ENCODE peak calls at places on chromosomes 6 and 20, in four cellular contexts. E is PC-9, C is ascending aorta, Z is mammary epithelial cell. K is an unnamed sample.

GRCh38 chr6:39225543-39225942 is 3.7 kb downstream of the KCNK5 start:
- DNase-seq in C (no peak), Z (no peak), E (no peak), K (no peak)

GRCh38 chr6:162017551-162017950 is 710.0 kb downstream of the PRKN start:
- DNase-seq in Z (no peak), E (no peak), C (no peak), K (no peak)

GRCh38 chr6:118869350-118869749 is 24.6 kb upstream of the ASF1A start:
- DNase-seq in Z (peak), E (no peak), C (no peak), K (no peak)

GRCh38 chr20:21189761-21190523 is 64.1 kb downstream of the KIZ start:
- DNase-seq in Z (no peak), E (no peak), C (no peak), K (no peak)

GRCh38 chr20:53917145-53918009 is 153.0 kb downstream of the BCAS1 start:
- DNase-seq in E (peak), Z (peak), C (peak), K (no peak)

GRCh38 chr6:45437441-45437820 is 59.7 kb upstream of the SUPT3H start:
- DNase-seq in E (no peak), Z (no peak), C (no peak), K (no peak)

GRCh38 chr6:139133733-139134360 is 1.0 kb upstream of the HECA start:
- DNase-seq in Z (no peak), E (no peak), C (no peak), K (no peak)

GRCh38 chr20:34420975-34421374 is 57.9 kb downstream of the ITCH start:
- DNase-seq in C (no peak), Z (no peak), E (no peak), K (no peak)

GRCh38 chr20:47670913-47671312 is 114.4 kb downstream of the SULF2 start:
- DNase-seq in E (no peak), C (peak), Z (no peak), K (no peak)

GRCh38 chr20:49964964-49965780 is 17.6 kb upstream of the SNAI1 start:
- DNase-seq in E (peak), C (no peak), Z (no peak), K (no peak)

GRCh38 chr6:75526502-75527127 is 33.0 kb upstream of the FILIP1 start:
- DNase-seq in C (peak), Z (peak), E (peak), K (no peak)

GRCh38 chr6:25070547-25071366 is 135.0 kb upstream of the RIPOR2 start:
- DNase-seq in Z (peak), C (peak), E (peak), K (peak)

GRCh38 chr20:35297153-35297552 is 4.9 kb upstream of the FAM83C start:
- DNase-seq in Z (no peak), E (no peak), C (peak), K (no peak)

GRCh38 chr6:105711216-105711615 is 308.3 kb upstream of the PREP start:
- DNase-seq in C (no peak), Z (peak), E (no peak), K (no peak)

GRCh38 chr20:51385941-51386530 is 156.5 kb downstream of the NFATC2 start:
- DNase-seq in C (no peak), E (peak), Z (peak), K (no peak)

GRCh38 chr6:42029062-42029685 is 21.1 kb upstream of the TAF8 start:
- DNase-seq in C (no peak), Z (no peak), E (no peak), K (no peak)

GRCh38 chr20:54002741-54003140 is 67.7 kb downstream of the BCAS1 start:
- DNase-seq in E (no peak), C (no peak), Z (no peak), K (no peak)

GRCh38 chr20:22830138-22830537 is 205.0 kb upstream of the SSTR4 start:
- DNase-seq in E (no peak), Z (no peak), C (no peak), K (no peak)

GRCh38 chr20:2652724-2653510 is 485 bp downstream of the NOP56 start:
- DNase-seq in C (peak), Z (peak), E (no peak), K (no peak)

GRCh38 chr6:138241893-138242292 is 23.6 kb upstream of the PBOV1 start:
- DNase-seq in C (no peak), E (no peak), Z (no peak), K (no peak)

GRCh38 chr20:19789446-19789845 is 31.4 kb downstream of the RIN2 start:
- DNase-seq in C (no peak), Z (no peak), E (no peak), K (no peak)

GRCh38 chr6:144149558-144149893 is 791 bp upstream of the STX11 start:
- DNase-seq in C (no peak), E (no peak), Z (no peak), K (no peak)

GRCh38 chr6:125951323-125951722 is 5.2 kb upstream of the HINT3 start:
- DNase-seq in C (no peak), E (no peak), Z (no peak), K (no peak)

GRCh38 chr20:61733891-61734732 is 331.6 kb downstream of the TAF4 start:
- DNase-seq in E (no peak), Z (no peak), C (no peak), K (no peak)

GRCh38 chr6:145602927-145603326 is 132.4 kb downstream of the EPM2A start:
- DNase-seq in Z (no peak), E (no peak), C (no peak), K (no peak)

GRCh38 chr6:9140181-9140580 is 704.8 kb upstream of the SLC35B3 start:
- DNase-seq in E (no peak), C (no peak), Z (peak), K (no peak)

GRCh38 chr6:25165181-25165580 is 114.0 kb upstream of the CARMIL1 start:
- DNase-seq in E (no peak), C (no peak), Z (no peak), K (no peak)

GRCh38 chr6:139146317-139146726 is 11.4 kb downstream of the HECA start:
- DNase-seq in Z (no peak), C (no peak), E (no peak), K (no peak)

GRCh38 chr20:32282461-32282860 is 5.0 kb downstream of the KIF3B start:
- DNase-seq in C (no peak), E (no peak), Z (no peak), K (no peak)

GRCh38 chr20:63253438-63254236 is 626 bp downstream of the NKAIN4 start:
- DNase-seq in E (no peak), C (no peak), Z (no peak), K (no peak)

GRCh38 chr20:63255911-63256704 is 1.8 kb upstream of the NKAIN4 start:
- DNase-seq in E (no peak), Z (peak), C (no peak), K (no peak)

GRCh38 chr20:63254237-63254535 is at the start of gene NKAIN4:
- DNase-seq in E (no peak), Z (no peak), C (no peak), K (no peak)

GRCh38 chr20:63253065-63253437 is 1.2 kb downstream of the NKAIN4 start:
- DNase-seq in E (no peak), Z (no peak), C (no peak), K (no peak)

DNA sequence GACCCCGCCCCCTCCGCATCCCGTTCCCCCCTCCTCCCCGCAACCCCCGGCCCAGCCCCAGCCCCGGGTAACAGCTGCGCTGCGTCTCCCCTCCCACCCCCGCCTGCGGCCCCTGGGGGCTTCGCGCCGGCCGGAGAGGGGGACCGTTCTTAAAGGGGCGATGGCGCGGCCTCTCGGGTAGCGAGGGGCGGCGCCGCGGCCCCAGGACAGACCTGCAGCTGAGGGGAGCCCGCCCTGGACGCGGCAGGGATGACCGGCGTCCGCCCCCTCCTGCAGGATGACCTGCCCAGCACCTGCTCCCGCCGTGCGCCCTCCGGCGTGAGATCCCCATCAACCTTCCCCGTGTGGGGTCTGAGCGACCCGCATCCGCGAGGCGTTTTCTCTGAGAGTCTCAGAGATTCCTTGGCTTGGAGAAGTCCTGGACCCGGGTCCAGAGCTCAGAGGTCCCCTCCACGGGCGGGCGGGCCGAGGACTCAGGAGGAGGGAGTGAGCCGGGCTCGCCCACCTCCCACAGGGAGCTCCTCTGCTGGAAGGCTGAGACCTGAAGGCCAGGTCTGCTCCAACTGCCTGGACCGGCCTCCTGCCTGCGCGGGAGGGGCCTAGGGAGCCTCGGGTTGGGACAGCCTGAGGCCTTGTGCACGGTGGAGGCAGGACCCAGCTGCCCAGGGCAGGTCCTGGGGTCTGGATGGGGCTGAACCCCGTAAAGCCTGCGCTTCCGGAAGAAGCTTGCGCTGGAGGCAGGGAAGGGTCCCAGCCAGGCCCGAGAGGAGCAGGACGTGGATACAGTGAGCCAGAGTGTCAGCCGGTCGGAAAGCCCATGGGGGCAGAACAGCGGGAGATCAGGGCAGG is 497 bp upstream of the NKAIN4 start:
- DNase-seq in Z (no peak), C (no peak), E (no peak), K (no peak)
- TF ChIP-seq CTCF in Z (no peak), C (no peak), E (no peak), K (no peak)

DNA sequence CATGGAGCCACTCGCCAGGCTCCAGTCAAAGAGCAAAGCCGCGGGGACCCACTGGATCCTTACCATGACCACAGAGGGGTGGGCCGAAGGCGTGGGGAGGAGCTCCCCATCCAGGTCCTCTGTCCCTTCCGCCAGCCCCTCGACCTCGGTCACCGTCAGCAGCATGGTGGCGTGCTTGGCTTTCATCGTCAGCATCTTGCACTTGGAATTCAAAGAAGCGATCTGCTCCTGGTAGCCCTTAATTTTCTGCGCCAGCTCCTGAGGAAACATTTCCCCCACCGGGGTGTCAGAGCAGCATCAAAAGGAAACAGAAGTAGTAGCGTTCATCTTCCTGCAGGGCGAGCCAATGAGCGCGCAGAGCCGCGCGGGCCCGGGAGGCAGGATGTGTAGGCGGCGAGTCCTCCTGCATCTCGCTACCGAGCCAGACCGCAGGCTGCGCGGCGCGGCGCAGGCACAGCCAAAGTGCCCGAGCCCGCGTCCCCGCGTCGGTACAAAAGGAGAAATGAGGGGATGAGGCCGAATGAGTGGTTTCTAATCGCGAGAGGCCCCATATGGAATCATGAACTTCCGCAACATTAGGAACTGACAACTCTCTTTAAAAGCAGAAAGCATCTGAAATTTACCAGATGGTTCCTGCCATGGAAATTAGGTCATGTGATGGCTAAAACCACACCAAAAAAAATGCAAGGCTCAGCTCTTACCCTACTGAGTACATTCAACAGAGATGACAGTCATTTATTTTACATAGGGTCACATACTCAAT is 335.2 kb downstream of the SYNE1 start:
- DNase-seq in C (peak), E (no peak), Z (peak), K (peak)
- H3K4me3 ChIP-seq in C (peak), E (no peak), Z (peak), K (peak)

GRCh38 chr20:36359668-36360406 is 53.7 kb downstream of the DLGAP4 start:
- DNase-seq in C (no peak), Z (no peak), E (no peak), K (no peak)
- TF ChIP-seq CTCF in C (no peak), Z (no peak), E (no peak), K (no peak)

DNA sequence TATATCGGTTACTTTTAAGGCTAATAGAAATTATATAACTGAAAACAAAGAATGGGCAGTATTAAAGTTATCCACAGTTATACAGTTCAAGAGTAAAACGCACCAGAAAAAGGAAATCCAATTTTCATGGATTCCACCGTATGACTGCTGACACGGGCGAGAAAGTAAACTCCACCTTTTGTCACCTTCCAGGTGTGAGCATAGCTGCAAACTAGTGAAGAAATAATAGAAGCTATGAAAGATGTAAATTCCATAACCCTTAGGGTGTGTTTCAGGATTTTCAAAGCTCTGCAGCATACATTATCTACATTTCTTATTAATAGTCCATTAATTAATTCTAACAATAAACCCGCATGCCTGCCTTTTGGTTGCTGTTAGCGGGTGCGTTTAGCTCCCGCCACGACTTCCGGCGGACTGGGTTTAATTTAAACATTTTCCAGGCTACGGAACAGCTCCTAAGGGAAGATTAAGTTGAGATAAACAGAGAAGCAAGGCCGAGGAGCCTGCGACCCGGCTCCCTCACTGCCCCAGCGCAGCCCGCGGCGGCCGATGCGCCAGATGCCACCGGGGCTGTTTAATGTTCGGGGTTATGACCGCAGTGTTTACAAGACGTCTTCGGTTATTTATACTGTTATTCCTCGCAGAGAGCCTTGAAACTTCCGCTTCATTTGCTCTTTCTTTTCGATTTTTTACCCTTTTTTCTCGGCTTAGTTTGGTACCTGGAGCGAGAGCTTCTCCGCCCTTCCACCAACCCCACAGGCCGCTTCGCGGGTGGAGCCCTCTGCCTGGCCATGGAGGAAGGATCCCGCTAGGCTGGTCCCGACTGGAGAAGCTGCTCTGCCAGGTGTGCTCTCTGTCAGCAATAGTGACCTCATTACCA is 3.8 kb downstream of the TCF21 start:
- DNase-seq in C (no peak), E (no peak), Z (no peak), K (no peak)
- H3K4me3 ChIP-seq in C (peak), E (no peak), Z (no peak), K (no peak)

GRCh38 chr6:32825966-32826365 is 9.2 kb upstream of the HLA-DOB start:
- DNase-seq in C (no peak), Z (peak), E (no peak), K (no peak)
- TF ChIP-seq CTCF in C (no peak), Z (peak), E (peak), K (peak)

GRCh38 chr20:38067717-38068365 is 34.3 kb downstream of the RPRD1B start:
- DNase-seq in C (no peak), Z (no peak), E (no peak), K (no peak)

GRCh38 chr20:38063911-38064310 is 30.4 kb downstream of the RPRD1B start:
- DNase-seq in Z (no peak), C (no peak), E (no peak), K (no peak)

GRCh38 chr20:38065764-38066375 is 32.3 kb downstream of the RPRD1B start:
- DNase-seq in C (no peak), Z (no peak), E (no peak), K (no peak)

GRCh38 chr20:38072885-38073284 is 39.3 kb downstream of the RPRD1B start:
- DNase-seq in Z (no peak), C (no peak), E (no peak), K (no peak)

DNA sequence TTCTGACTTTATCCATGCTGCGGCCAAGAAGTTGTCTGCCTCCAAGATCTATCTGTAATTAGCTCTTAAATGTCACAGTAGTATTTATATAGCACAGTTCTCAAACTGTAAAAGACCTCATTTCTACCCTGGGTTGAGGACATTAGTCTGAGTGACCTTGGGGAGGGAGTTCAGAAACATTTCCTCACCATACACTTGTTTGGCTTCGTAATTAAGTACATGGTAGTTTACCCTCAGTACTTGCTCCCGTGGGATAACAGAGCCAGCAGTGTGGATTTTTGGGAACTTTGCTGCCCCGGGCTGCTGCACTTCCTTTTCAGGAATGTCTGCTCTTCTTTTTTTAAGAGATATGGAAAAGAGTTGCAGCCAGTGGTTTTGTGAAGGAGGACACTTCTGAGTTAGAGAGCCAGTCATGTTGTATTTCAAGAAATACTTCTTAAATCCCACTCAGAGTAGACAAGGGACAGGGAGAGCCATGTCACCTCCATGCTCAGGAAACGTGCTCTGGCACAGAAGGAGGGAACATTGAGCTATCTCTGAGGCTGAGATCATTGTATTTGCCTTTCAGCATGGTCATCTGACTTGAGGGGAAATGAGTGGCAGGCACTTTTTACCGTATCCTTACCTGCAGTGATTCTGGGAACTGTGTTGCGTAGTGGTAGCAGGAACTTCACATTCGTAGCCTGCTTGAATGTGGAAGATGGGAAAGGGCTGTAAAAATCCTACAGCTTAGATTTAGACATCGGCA is 33.6 kb downstream of the RPRD1B start:
- DNase-seq in Z (no peak), E (no peak), C (no peak), K (no peak)
- H3K4me3 ChIP-seq in Z (no peak), E (no peak), C (no peak), K (no peak)

DNA sequence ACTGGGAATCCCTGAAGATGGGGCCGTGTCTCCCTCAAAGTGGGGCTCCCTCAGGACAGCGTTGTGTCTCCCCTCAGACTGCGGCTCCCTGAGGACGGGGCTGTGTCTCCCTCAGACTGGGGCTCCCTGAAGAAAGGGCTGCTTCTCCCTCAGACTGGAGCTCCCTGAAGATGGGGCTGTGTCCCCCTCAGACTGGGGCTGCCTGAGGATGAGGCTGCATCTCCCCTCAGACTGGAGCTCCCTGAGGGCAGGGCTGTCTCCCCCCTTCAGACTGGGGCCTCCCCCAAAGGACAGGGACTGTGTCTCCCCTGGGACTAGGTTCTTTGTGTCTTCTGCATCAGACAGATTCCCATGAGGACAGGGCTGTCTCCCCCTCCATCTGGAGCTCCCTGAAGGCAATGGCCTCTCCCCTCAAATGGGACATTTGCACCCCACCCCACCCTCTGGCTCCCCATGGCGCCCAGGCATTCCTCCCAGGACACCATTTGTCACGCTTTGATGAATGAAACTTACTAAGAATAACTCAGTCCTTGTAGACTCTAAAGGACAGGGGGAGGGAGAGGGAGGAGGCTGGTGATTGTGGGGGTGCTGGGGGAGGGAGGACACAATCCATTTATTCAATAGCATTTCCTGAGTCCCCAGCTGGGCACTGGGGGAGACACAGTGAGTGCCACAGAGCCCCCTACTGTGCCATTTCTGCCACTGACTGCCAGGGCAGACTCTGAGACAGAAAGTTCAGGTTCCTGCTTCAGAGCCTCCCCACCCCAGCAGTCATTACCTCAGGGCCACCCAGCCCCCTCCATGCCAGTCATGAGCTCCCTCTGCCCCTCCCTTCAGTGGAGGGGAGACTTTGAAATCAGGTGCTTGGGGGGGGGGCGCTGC is 122.4 kb downstream of the MRPL14 start:
- DNase-seq in E (peak), C (no peak), Z (no peak), K (no peak)
- TF ChIP-seq CTCF in E (peak), C (no peak), Z (peak), K (peak)

GRCh38 chr6:98843274-98844243 is 9.2 kb downstream of the POU3F2 start:
- DNase-seq in Z (no peak), E (no peak), C (no peak), K (no peak)
- H3K4me3 ChIP-seq in Z (no peak), E (no peak), C (no peak), K (no peak)